ENCODE peak calls at places on chromosomes 1 and 21, in nine cellular contexts. One of them, this sample, is unnamed.

GRCh38 chr1:183004146-183004545 is 19.1 kb upstream of the LAMC1 start:
- DNase-seq in activated T-cell treated with anti-CD3 and anti-CD28 coated beads, Interleukin-2, amount 50 U/mL, for 72 hours: no peak
- DNase-seq in PC-3: no peak
- DNase-seq in T47D: no peak
- DNase-seq in fibroblast of the aortic adventitia: no peak
- DNase-seq in lower leg skin: no peak
- DNase-seq in activated CD4-positive, alpha-beta memory T cell treated with anti-CD3 and anti-CD28 coated beads, Interleukin-2, amount 10 ng/mL, durations not matched to agents 7 days and 5 days: no peak
- DNase-seq in MCF 10A: no peak
- DNase-seq in head of caudate nucleus: no peak
- DNase-seq in this sample: no peak

GRCh38 chr1:63835075-63835633 is 61.3 kb downstream of the ROR1 start:
- DNase-seq in activated T-cell treated with anti-CD3 and anti-CD28 coated beads, Interleukin-2, amount 50 U/mL, for 72 hours: no peak
- DNase-seq in PC-3: peak; percentile 85
- DNase-seq in T47D: no peak
- DNase-seq in fibroblast of the aortic adventitia: peak; percentile 22
- DNase-seq in lower leg skin: no peak
- DNase-seq in activated CD4-positive, alpha-beta memory T cell treated with anti-CD3 and anti-CD28 coated beads, Interleukin-2, amount 10 ng/mL, durations not matched to agents 7 days and 5 days: no peak
- DNase-seq in MCF 10A: peak; percentile 43
- DNase-seq in head of caudate nucleus: no peak
- DNase-seq in this sample: no peak

GRCh38 chr1:154148787-154149186 is 6.1 kb downstream of the NUP210L start:
- DNase-seq in activated T-cell treated with anti-CD3 and anti-CD28 coated beads, Interleukin-2, amount 50 U/mL, for 72 hours: no peak
- DNase-seq in PC-3: peak; percentile 28
- DNase-seq in T47D: no peak
- DNase-seq in fibroblast of the aortic adventitia: no peak
- DNase-seq in lower leg skin: no peak
- DNase-seq in activated CD4-positive, alpha-beta memory T cell treated with anti-CD3 and anti-CD28 coated beads, Interleukin-2, amount 10 ng/mL, durations not matched to agents 7 days and 5 days: no peak
- DNase-seq in MCF 10A: no peak
- DNase-seq in head of caudate nucleus: no peak
- DNase-seq in this sample: no peak

GRCh38 chr1:40389234-40389815 is 15.8 kb downstream of the SMAP2 start:
- DNase-seq in activated T-cell treated with anti-CD3 and anti-CD28 coated beads, Interleukin-2, amount 50 U/mL, for 72 hours: no peak
- DNase-seq in PC-3: no peak
- DNase-seq in T47D: no peak
- DNase-seq in fibroblast of the aortic adventitia: no peak
- DNase-seq in lower leg skin: no peak
- DNase-seq in activated CD4-positive, alpha-beta memory T cell treated with anti-CD3 and anti-CD28 coated beads, Interleukin-2, amount 10 ng/mL, durations not matched to agents 7 days and 5 days: no peak
- DNase-seq in MCF 10A: no peak
- DNase-seq in head of caudate nucleus: no peak
- DNase-seq in this sample: no peak

GRCh38 chr21:33968082-33968997 is 52.7 kb upstream of the ATP5PO start:
- DNase-seq in activated T-cell treated with anti-CD3 and anti-CD28 coated beads, Interleukin-2, amount 50 U/mL, for 72 hours: no peak
- DNase-seq in PC-3: peak; percentile 90
- DNase-seq in T47D: no peak
- DNase-seq in fibroblast of the aortic adventitia: peak; percentile 81
- DNase-seq in lower leg skin: no peak
- DNase-seq in activated CD4-positive, alpha-beta memory T cell treated with anti-CD3 and anti-CD28 coated beads, Interleukin-2, amount 10 ng/mL, durations not matched to agents 7 days and 5 days: no peak
- DNase-seq in MCF 10A: peak; percentile 55
- DNase-seq in head of caudate nucleus: no peak
- DNase-seq in this sample: no peak

GRCh38 chr1:30051777-30052176 is 671.6 kb downstream of the MATN1 start:
- DNase-seq in activated T-cell treated with anti-CD3 and anti-CD28 coated beads, Interleukin-2, amount 50 U/mL, for 72 hours: no peak
- DNase-seq in PC-3: no peak
- DNase-seq in T47D: no peak
- DNase-seq in fibroblast of the aortic adventitia: no peak
- DNase-seq in lower leg skin: no peak
- DNase-seq in activated CD4-positive, alpha-beta memory T cell treated with anti-CD3 and anti-CD28 coated beads, Interleukin-2, amount 10 ng/mL, durations not matched to agents 7 days and 5 days: no peak
- DNase-seq in MCF 10A: no peak
- DNase-seq in head of caudate nucleus: peak; percentile 1
- DNase-seq in this sample: no peak

GRCh38 chr1:92446990-92447681 is 39.6 kb downstream of the GFI1 start:
- DNase-seq in activated T-cell treated with anti-CD3 and anti-CD28 coated beads, Interleukin-2, amount 50 U/mL, for 72 hours: no peak
- DNase-seq in PC-3: peak; percentile 23
- DNase-seq in T47D: no peak
- DNase-seq in fibroblast of the aortic adventitia: peak; percentile 51
- DNase-seq in lower leg skin: no peak
- DNase-seq in activated CD4-positive, alpha-beta memory T cell treated with anti-CD3 and anti-CD28 coated beads, Interleukin-2, amount 10 ng/mL, durations not matched to agents 7 days and 5 days: no peak
- DNase-seq in MCF 10A: peak; percentile 5
- DNase-seq in head of caudate nucleus: no peak
- DNase-seq in this sample: no peak

GRCh38 chr1:1627842-1628655 is 3.9 kb upstream of the MMP23B start:
- DNase-seq in activated T-cell treated with anti-CD3 and anti-CD28 coated beads, Interleukin-2, amount 50 U/mL, for 72 hours: no peak
- DNase-seq in PC-3: no peak
- DNase-seq in T47D: no peak
- DNase-seq in fibroblast of the aortic adventitia: no peak
- DNase-seq in lower leg skin: no peak
- DNase-seq in activated CD4-positive, alpha-beta memory T cell treated with anti-CD3 and anti-CD28 coated beads, Interleukin-2, amount 10 ng/mL, durations not matched to agents 7 days and 5 days: no peak
- DNase-seq in MCF 10A: no peak
- DNase-seq in head of caudate nucleus: no peak
- DNase-seq in this sample: no peak